ENCODE peak calls at places on chromosomes 6 and 20, in six cellular contexts. B is endothelial cell of umbilical vein, T is sigmoid colon, S is ovary, N is suprapubic skin, A is K562. P is an unnamed sample.

GRCh38 chr6:157679605-157680580 is 143.2 kb upstream of the SNX9 start:
- DNase-seq in B (no peak), T (no peak), S (no peak), N (no peak), A (no peak), P (no peak)

GRCh38 chr6:40325791-40326190 is 261.4 kb downstream of the LRFN2 start:
- DNase-seq in B (no peak), T (no peak), S (no peak), N (no peak), A (peak; percentile 41), P (no peak)

GRCh38 chr20:13898012-13898612 is 92.3 kb downstream of the SEL1L2 start:
- DNase-seq in B (no peak), T (no peak), S (no peak), N (no peak), A (peak; percentile 15), P (no peak)

GRCh38 chr20:38804682-38805501 is 605 bp upstream of the PPP1R16B start:
- DNase-seq in B (peak; percentile 96), T (no peak), S (no peak), N (no peak), A (peak; percentile 28), P (no peak)

GRCh38 chr6:29734046-29735018 is 11.1 kb downstream of the HLA-F start:
- DNase-seq in B (no peak), T (no peak), S (no peak), N (no peak), A (no peak), P (no peak)

GRCh38 chr20:40562031-40562430 is 127.0 kb downstream of the MAFB start:
- DNase-seq in B (no peak), T (no peak), S (no peak), N (no peak), A (peak; percentile 36), P (no peak)

GRCh38 chr6:129317931-129318820 is 391.8 kb downstream of the ARHGAP18 start:
- DNase-seq in B (peak; percentile 16), T (no peak), S (no peak), N (no peak), A (no peak), P (no peak)

GRCh38 chr20:38842017-38842416 is 36.5 kb downstream of the PPP1R16B start:
- DNase-seq in B (peak; percentile 62), T (no peak), S (no peak), N (no peak), A (no peak), P (no peak)

GRCh38 chr6:110270166-110270565 is 88.0 kb downstream of the METTL24 start:
- DNase-seq in B (no peak), T (no peak), S (no peak), N (no peak), A (no peak), P (no peak)

GRCh38 chr6:83430606-83431544 is at the start of gene ME1:
- DNase-seq in B (peak; percentile 77), T (peak; percentile 90), S (peak; percentile 84), N (peak; percentile 81), A (peak; percentile 92), P (peak; percentile 90)

GRCh38 chr20:23159923-23160445 is 73.9 kb upstream of the CD93 start:
- DNase-seq in B (no peak), T (no peak), S (no peak), N (no peak), A (no peak), P (peak; percentile 25)

GRCh38 chr6:56757585-56757984 is 114.9 kb upstream of the DST start:
- DNase-seq in B (peak; percentile 76), T (peak; percentile 64), S (no peak), N (no peak), A (no peak), P (no peak)

GRCh38 chr20:36491901-36492617 is 49.3 kb upstream of the MYL9 start:
- DNase-seq in B (peak; percentile 39), T (no peak), S (peak; percentile 49), N (peak; percentile 63), A (no peak), P (no peak)

GRCh38 chr6:43999628-44000027 is 127.6 kb downstream of the MRPL14 start:
- DNase-seq in B (no peak), T (peak; percentile 33), S (no peak), N (peak; percentile 18), A (no peak), P (no peak)

GRCh38 chr6:12420626-12421025 is 130.5 kb downstream of the EDN1 start:
- DNase-seq in B (no peak), T (no peak), S (no peak), N (no peak), A (no peak), P (no peak)

GRCh38 chr6:12848969-12849368 is 132.4 kb downstream of the PHACTR1 start:
- DNase-seq in B (no peak), T (no peak), S (no peak), N (no peak), A (no peak), P (no peak)

GRCh38 chr6:43635387-43636311 is at the start of gene MAD2L1BP:
- DNase-seq in B (peak; percentile 76), T (peak; percentile 90), S (peak; percentile 88), N (peak; percentile 89), A (peak; percentile 87), P (peak; percentile 88)

GRCh38 chr6:108733706-108734105 is 114.5 kb upstream of the ARMC2 start:
- DNase-seq in B (no peak), T (no peak), S (no peak), N (no peak), A (no peak), P (no peak)

GRCh38 chr6:42239333-42239732 is 21.7 kb upstream of the MRPS10 start:
- DNase-seq in B (no peak), T (no peak), S (no peak), N (no peak), A (no peak), P (no peak)

GRCh38 chr6:117976030-117976651 is 69.1 kb downstream of the SLC35F1 start:
- DNase-seq in B (peak; percentile 48), T (no peak), S (no peak), N (no peak), A (peak; percentile 20), P (peak; percentile 34)

GRCh38 chr20:44264287-44264686 is 17.2 kb downstream of the GDAP1L1 start:
- DNase-seq in B (no peak), T (no peak), S (no peak), N (no peak), A (no peak), P (no peak)

GRCh38 chr6:91719414-91719813 is 1132.5 kb upstream of the MAP3K7 start:
- DNase-seq in B (no peak), T (no peak), S (no peak), N (no peak), A (no peak), P (no peak)

GRCh38 chr20:21303061-21303871 is at the start of gene XRN2:
- DNase-seq in B (peak; percentile 95), T (peak; percentile 98), S (peak; percentile 97), N (peak; percentile 97), A (peak; percentile 86), P (peak; percentile 97)
- TF ChIP-seq POLR2A in B (peak; percentile 93), T (peak; percentile 77), S (peak; percentile 84), N (no peak), A (peak; percentile 86), P (peak; percentile 93)

DNA sequence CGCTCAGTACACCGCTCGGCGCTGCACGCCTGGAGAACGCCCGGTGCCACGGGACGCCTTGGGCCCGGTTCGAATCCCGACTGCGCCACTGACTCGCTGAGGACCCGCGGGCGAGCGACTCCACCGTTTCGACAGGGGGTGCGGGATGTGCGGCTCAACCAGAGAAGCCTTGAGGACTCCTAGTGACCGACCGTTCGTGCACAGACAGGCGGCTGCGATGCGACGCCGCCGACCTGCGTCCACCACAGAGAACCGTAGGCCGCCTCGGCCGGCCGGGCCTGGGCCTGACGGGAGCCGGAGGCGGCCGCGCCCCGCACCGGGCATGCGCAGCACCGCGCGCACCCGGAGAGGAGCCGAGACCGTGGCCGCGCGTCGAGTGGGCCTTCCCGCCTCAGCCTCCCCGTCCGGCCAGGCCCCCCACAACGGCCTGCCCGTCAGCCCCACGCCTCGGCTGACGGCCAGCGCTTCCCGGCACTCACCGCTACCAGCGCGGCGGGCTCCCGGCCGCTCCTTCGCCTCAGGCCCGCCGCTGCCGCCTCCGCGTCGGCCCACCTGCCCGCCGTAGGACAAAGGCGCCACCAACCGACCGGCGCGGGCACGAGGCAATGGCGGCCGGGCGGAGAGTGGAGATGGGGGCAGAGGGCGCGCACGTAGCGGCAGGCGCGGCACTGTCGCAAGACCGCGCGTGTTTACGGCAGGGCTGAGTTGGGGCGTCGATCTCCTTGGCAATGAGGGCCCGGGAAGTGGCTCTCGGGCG is at the start of gene NCOA5:
- DNase-seq in B (peak; percentile 94), T (peak; percentile 98), S (peak; percentile 98), N (peak; percentile 95), A (peak; percentile 96), P (peak; percentile 98)
- TF ChIP-seq POLR2A in B (peak; percentile 85), T (peak; percentile 16), S (peak; percentile 98), N (peak; percentile 92), A (peak; percentile 90), P (peak; percentile 89)

GRCh38 chr6:31734703-31735500 is 1.4 kb downstream of the CLIC1 start:
- DNase-seq in B (peak; percentile 71), T (no peak), S (peak; percentile 57), N (peak; percentile 77), A (peak; percentile 93), P (peak; percentile 45)
- TF ChIP-seq POLR2A in B (peak; percentile 84), T (peak; percentile 49), S (peak; percentile 38), N (no peak), A (peak; percentile 88), P (peak; percentile 26)

GRCh38 chr20:17568972-17569471 is 853 bp upstream of the DSTN start:
- DNase-seq in B (peak; percentile 99), T (peak; percentile 98), S (peak; percentile 90), N (peak; percentile 95), A (peak; percentile 57), P (peak; percentile 50)
- TF ChIP-seq POLR2A in B (peak; percentile 77), T (peak; percentile 85), S (peak; percentile 67), N (no peak), A (no peak), P (no peak)

GRCh38 chr6:14966902-14967711 is 278.8 kb upstream of the JARID2 start:
- DNase-seq in B (no peak), T (no peak), S (no peak), N (no peak), A (no peak), P (peak; percentile 43)
- TF ChIP-seq POLR2A in B (no peak), T (no peak), S (no peak), N (no peak), A (peak; percentile 89), P (no peak)

GRCh38 chr20:49123982-49124381 is 64.2 kb downstream of the STAU1 start:
- DNase-seq in B (no peak), T (no peak), S (no peak), N (no peak), A (no peak), P (no peak)
- TF ChIP-seq POLR2A in B (no peak), T (no peak), S (no peak), N (no peak), A (no peak), P (no peak)

GRCh38 chr6:15522427-15522826 is 140.4 kb downstream of the DTNBP1 start:
- DNase-seq in B (no peak), T (peak; percentile 62), S (no peak), N (peak; percentile 64), A (no peak), P (no peak)

GRCh38 chr6:15521516-15521915 is 141.3 kb downstream of the DTNBP1 start:
- DNase-seq in B (no peak), T (peak; percentile 72), S (no peak), N (peak; percentile 68), A (no peak), P (no peak)

GRCh38 chr6:15523679-15524630 is 138.9 kb downstream of the DTNBP1 start:
- DNase-seq in B (no peak), T (no peak), S (no peak), N (peak; percentile 39), A (no peak), P (no peak)

GRCh38 chr6:15522026-15522425 is 140.8 kb downstream of the DTNBP1 start:
- DNase-seq in B (no peak), T (peak; percentile 55), S (no peak), N (peak; percentile 60), A (no peak), P (no peak)

GRCh38 chr6:15522856-15523529 is 139.8 kb downstream of the DTNBP1 start:
- DNase-seq in B (no peak), T (peak; percentile 34), S (no peak), N (peak; percentile 50), A (no peak), P (peak; percentile 28)
- TF ChIP-seq POLR2A in B (no peak), T (no peak), S (no peak), N (no peak), A (no peak), P (no peak)